ENCODE peak calls at places on chromosome 12, in five cellular contexts. Q is activated naive CD4-positive, alpha-beta T cell treated with anti-CD3 and anti-CD28 coated beads, Interleukin-2, amount 50 U/mL, for 16 hours; V is Calu3; L is T1000; Y is cardiac septum. G is an unnamed sample.

GRCh38 chr12:71865166-71865713 is 25.7 kb downstream of the TBC1D15 start:
- DNase-seq in Q (no peak), V (no peak), L (peak), Y (no peak), G (no peak)

GRCh38 chr12:128381961-128382360 is 115.0 kb downstream of the TMEM132C start:
- DNase-seq in Q (no peak), V (no peak), L (no peak), Y (no peak), G (peak)

GRCh38 chr12:211142-211465 is 2.9 kb downstream of the SLC6A12 start:
- DNase-seq in Q (no peak), V (no peak), L (no peak), Y (no peak), G (no peak)

GRCh38 chr12:63318313-63318712 is 167.3 kb upstream of the AVPR1A start:
- DNase-seq in Q (no peak), V (no peak), L (no peak), Y (no peak), G (no peak)

GRCh38 chr12:88391556-88391955 is 188.7 kb downstream of the KITLG start:
- DNase-seq in Q (no peak), V (no peak), L (peak), Y (no peak), G (no peak)

GRCh38 chr12:112061127-112061526 is 47.5 kb downstream of the NAA25 start:
- DNase-seq in Q (no peak), V (no peak), L (no peak), Y (no peak), G (no peak)

GRCh38 chr12:50415899-50416479 is 15.3 kb downstream of the LARP4 start:
- DNase-seq in Q (no peak), V (no peak), L (no peak), Y (no peak), G (no peak)

GRCh38 chr12:6899837-6900519 is 4.6 kb upstream of the LRRC23 start:
- DNase-seq in Q (no peak), V (no peak), L (no peak), Y (peak), G (peak)

GRCh38 chr12:121326996-121327674 is 25.1 kb downstream of the ANAPC5 start:
- DNase-seq in Q (no peak), V (no peak), L (no peak), Y (no peak), G (peak)

GRCh38 chr12:123278150-123278627 is 6.5 kb upstream of the CDK2AP1 start:
- DNase-seq in Q (no peak), V (no peak), L (no peak), Y (no peak), G (no peak)

GRCh38 chr12:44294649-44295048 is 458.8 kb downstream of the TMEM117 start:
- DNase-seq in Q (no peak), V (no peak), L (no peak), Y (no peak), G (no peak)

GRCh38 chr12:8687846-8688601 is 9.8 kb upstream of the RIMKLB start:
- DNase-seq in Q (no peak), V (peak), L (no peak), Y (no peak), G (peak)

GRCh38 chr12:60191676-60192359 is 596.0 kb downstream of the SLC16A7 start:
- DNase-seq in Q (no peak), V (no peak), L (no peak), Y (no peak), G (no peak)

GRCh38 chr12:78651755-78652154 is 212.8 kb upstream of the SYT1 start:
- DNase-seq in Q (no peak), V (no peak), L (no peak), Y (no peak), G (no peak)

GRCh38 chr12:6432991-6433390 is 11.8 kb upstream of the CD27 start:
- DNase-seq in Q (no peak), V (no peak), L (no peak), Y (no peak), G (no peak)

G was measured in putamen.